ENCODE peak calls at places on chromosome 13, in four cellular contexts. R, I, K and D are unnamed samples.

GRCh38 chr13:78047151-78047550 is 128.5 kb upstream of the EDNRB start:
- DNase-seq in R (no peak), I (no peak), K (no peak), D (no peak)

GRCh38 chr13:114229486-114229885 is 5.2 kb upstream of the CDC16 start:
- DNase-seq in R (no peak), I (no peak), K (no peak), D (no peak)

GRCh38 chr13:33164331-33164730 is 121.2 kb downstream of the STARD13 start:
- DNase-seq in R (no peak), I (no peak), K (no peak), D (no peak)

GRCh38 chr13:26377038-26377437 is 123.1 kb downstream of the CDK8 start:
- DNase-seq in R (no peak), I (peak), K (no peak), D (no peak)

GRCh38 chr13:94595006-94595942 is 678 bp downstream of the TGDS start:
- DNase-seq in R (no peak), I (peak), K (no peak), D (no peak)

GRCh38 chr13:113981201-113981605 is 7.3 kb upstream of the C13orf46 start:
- DNase-seq in R (no peak), I (no peak), K (peak), D (no peak)

GRCh38 chr13:67204731-67205130 is 25.4 kb downstream of the PCDH9 start:
- DNase-seq in R (no peak), I (no peak), K (no peak), D (no peak)

GRCh38 chr13:91136806-91137205 is 210.7 kb upstream of the MIR17HG start:
- DNase-seq in R (no peak), I (no peak), K (no peak), D (no peak)

GRCh38 chr13:107208889-107209288 is 641.0 kb upstream of the ARGLU1 start:
- DNase-seq in R (no peak), I (no peak), K (no peak), D (no peak)

GRCh38 chr13:73065665-73066350 is 7.0 kb downstream of the KLF5 start:
- DNase-seq in R (no peak), I (no peak), K (no peak), D (no peak)

GRCh38 chr13:26198116-26198515 is 24.0 kb downstream of the RNF6 start:
- DNase-seq in R (no peak), I (no peak), K (no peak), D (no peak)

GRCh38 chr13:112172017-112172416 is 105.1 kb downstream of the SOX1 start:
- DNase-seq in R (no peak), I (no peak), K (no peak), D (no peak)

GRCh38 chr13:41284512-41285288 is 21.3 kb upstream of the MTRF1 start:
- DNase-seq in R (no peak), I (no peak), K (no peak), D (no peak)

GRCh38 chr13:80000679-80001509 is 340.0 kb downstream of the SPRY2 start:
- DNase-seq in R (no peak), I (no peak), K (no peak), D (no peak)

GRCh38 chr13:18628428-18628827 is 553.2 kb downstream of the TUBA3C start:
- DNase-seq in R (no peak), I (no peak), K (no peak), D (no peak)

GRCh38 chr13:56736966-56737365 is 403.8 kb upstream of the PRR20A start:
- DNase-seq in R (no peak), I (no peak), K (no peak), D (no peak)

GRCh38 chr13:45786293-45786920 is 65.1 kb downstream of the SIAH3 start:
- DNase-seq in R (no peak), I (peak), K (no peak), D (no peak)

DNA sequence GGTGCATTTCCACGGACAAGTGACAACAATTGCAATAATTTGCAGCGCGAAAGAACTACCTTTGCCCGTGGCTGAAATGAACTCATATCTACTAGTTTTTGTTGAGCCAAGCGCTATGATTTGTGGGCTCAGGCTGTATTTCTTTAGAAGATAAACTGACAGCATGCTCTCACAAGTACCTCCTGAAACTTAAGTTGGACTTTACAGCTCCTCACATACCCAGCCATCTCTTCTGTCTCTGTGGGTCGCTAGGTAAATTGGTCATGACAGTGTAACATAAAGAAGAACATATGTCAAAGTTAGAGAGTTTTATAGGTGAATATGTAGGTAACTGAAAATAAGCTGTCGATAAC is 839 bp downstream of the COG6 start:
- DNase-seq in R (no peak), I (no peak), K (no peak), D (no peak)
- H3K27ac ChIP-seq in R (peak), I (peak), K (no peak), D (peak)

DNA sequence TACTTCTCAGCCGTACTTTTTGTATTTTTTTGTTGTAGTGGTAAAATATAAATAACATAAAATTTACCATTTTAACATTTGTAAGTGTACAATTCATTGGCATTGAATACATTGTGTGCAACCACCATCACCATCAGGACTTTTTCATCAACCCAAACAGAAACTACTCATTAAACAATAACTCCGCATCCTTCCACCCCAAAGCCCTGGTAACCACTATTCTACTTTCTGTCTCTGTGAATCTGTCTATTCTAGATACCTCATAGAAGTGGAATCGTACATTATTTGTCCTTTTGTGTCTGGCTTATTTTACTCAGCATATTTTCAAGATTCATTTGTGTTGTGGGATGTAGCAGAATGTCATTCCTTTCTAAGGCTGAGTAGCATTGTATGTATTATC is 38.5 kb downstream of the USPL1 start:
- DNase-seq in R (no peak), I (no peak), K (no peak), D (no peak)
- H3K27ac ChIP-seq in R (no peak), I (no peak), K (no peak), D (no peak)

DNA sequence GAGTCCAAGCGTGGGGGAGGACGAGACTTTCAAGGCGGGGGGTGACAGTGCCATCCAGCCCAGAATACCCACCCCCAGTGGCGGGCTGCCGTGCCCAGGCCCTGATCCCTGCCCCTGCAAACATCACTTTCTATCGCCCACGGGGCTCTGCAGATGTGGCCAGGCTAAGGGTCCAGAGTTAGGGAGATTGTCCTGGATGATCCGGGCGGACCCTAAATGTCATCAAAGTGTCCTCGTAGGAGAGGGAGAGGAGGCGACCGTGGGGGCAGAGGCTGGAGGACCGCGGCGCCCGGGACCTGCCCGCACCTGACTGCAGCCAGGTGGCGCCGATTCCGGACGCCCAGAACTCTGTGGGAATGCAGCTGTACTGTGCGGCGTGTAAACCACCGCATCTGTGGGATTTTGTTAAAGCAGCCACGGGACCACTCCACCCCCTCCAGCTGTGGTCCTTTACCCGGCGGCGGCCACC is 32.4 kb downstream of the GJA3 start:
- DNase-seq in R (no peak), I (peak), K (no peak), D (no peak)
- H3K27ac ChIP-seq in R (peak), I (peak), K (peak), D (peak)

GRCh38 chr13:110681868-110682550 is 23.9 kb downstream of the CARS2 start:
- DNase-seq in R (no peak), I (no peak), K (no peak), D (no peak)

GRCh38 chr13:110682746-110683145 is 23.2 kb downstream of the CARS2 start:
- DNase-seq in R (no peak), I (no peak), K (no peak), D (no peak)

GRCh38 chr13:110684388-110685056 is 21.4 kb downstream of the CARS2 start:
- DNase-seq in R (peak), I (no peak), K (no peak), D (no peak)

GRCh38 chr13:110683921-110684320 is 22.0 kb downstream of the CARS2 start:
- DNase-seq in R (no peak), I (no peak), K (no peak), D (no peak)

GRCh38 chr13:110683203-110683883 is 22.6 kb downstream of the CARS2 start:
- DNase-seq in R (no peak), I (peak), K (no peak), D (no peak)
- H3K27ac ChIP-seq in R (no peak), I (no peak), K (no peak), D (peak)

GRCh38 chr13:110365876-110366275 is 58.8 kb downstream of the COL4A2 start:
- DNase-seq in R (no peak), I (no peak), K (no peak), D (no peak)
- H3K27ac ChIP-seq in R (peak), I (peak), K (no peak), D (no peak)

GRCh38 chr13:23754506-23754905 is 134.7 kb downstream of the MIPEP start:
- DNase-seq in R (no peak), I (no peak), K (no peak), D (no peak)
- H3K27ac ChIP-seq in R (no peak), I (no peak), K (no peak), D (no peak)